ENCODE peak calls at places on chromosomes 3 and 15, in ten cellular contexts. E is lung, U is progenitor cell of endocrine pancreas, O is left ventricle myocardium inferior, X is PC-9, V is dorsolateral prefrontal cortex, G is WERI-Rb-1, P is IMR-90, Z is cardiac fibroblast, F is pancreas. Q is an unnamed sample.

GRCh38 chr3:160618878-160619277 is 53.5 kb upstream of the KPNA4 start:
- DNase-seq in E (no peak), U (no peak), O (no peak), X (no peak), V (no peak), G (no peak), P (peak), Z (no peak), F (no peak), Q (no peak)

GRCh38 chr15:50353251-50353998 is 1.6 kb downstream of the GABPB1 start:
- DNase-seq in E (no peak), U (no peak), O (no peak), X (peak), V (no peak), G (no peak), P (peak), Z (peak), F (no peak), Q (peak)

GRCh38 chr15:80437492-80437891 is 33.3 kb downstream of the ARNT2 start:
- DNase-seq in E (no peak), U (no peak), O (no peak), X (peak), V (no peak), G (no peak), P (peak), Z (no peak), F (no peak), Q (no peak)

GRCh38 chr3:114213669-114214541 is 23.5 kb downstream of the ZNF80 start:
- DNase-seq in E (no peak), U (no peak), O (no peak), X (peak), V (no peak), G (no peak), P (peak), Z (peak), F (no peak), Q (peak)

GRCh38 chr3:117903226-117903625 is 1131.4 kb downstream of the IGSF11 start:
- DNase-seq in E (no peak), U (no peak), O (no peak), X (no peak), V (no peak), G (no peak), P (peak), Z (peak), F (no peak), Q (peak)

GRCh38 chr3:69822501-69822900 is 83.2 kb downstream of the MITF start:
- DNase-seq in E (no peak), U (no peak), O (no peak), X (no peak), V (no peak), G (no peak), P (no peak), Z (no peak), F (no peak), Q (peak)

GRCh38 chr3:164332856-164333802 is 745.2 kb downstream of the SI start:
- DNase-seq in E (no peak), U (no peak), O (no peak), X (no peak), V (no peak), G (peak), P (no peak), Z (peak), F (no peak), Q (no peak)

GRCh38 chr3:24237971-24238767 is 256.5 kb downstream of the THRB start:
- DNase-seq in E (peak), U (peak), O (no peak), X (peak), V (no peak), G (peak), P (peak), Z (peak), F (no peak), Q (peak)

GRCh38 chr3:195266428-195266827 is 4.5 kb downstream of the XXYLT1 start:
- DNase-seq in E (no peak), U (no peak), O (no peak), X (no peak), V (no peak), G (no peak), P (no peak), Z (no peak), F (no peak), Q (no peak)

GRCh38 chr3:43217633-43218032 is 68.7 kb upstream of the SNRK start:
- DNase-seq in E (no peak), U (no peak), O (no peak), X (no peak), V (no peak), G (no peak), P (peak), Z (no peak), F (no peak), Q (peak)

GRCh38 chr3:129409541-129409940 is 18.9 kb downstream of the EFCAB12 start:
- DNase-seq in E (no peak), U (no peak), O (no peak), X (no peak), V (no peak), G (no peak), P (peak), Z (peak), F (no peak), Q (no peak)

GRCh38 chr3:65331730-65332129 is 643.9 kb upstream of the ADAMTS9 start:
- DNase-seq in E (no peak), U (no peak), O (no peak), X (peak), V (no peak), G (no peak), P (no peak), Z (no peak), F (no peak), Q (no peak)

GRCh38 chr15:41691471-41691870 is 31.3 kb downstream of the MGA start:
- DNase-seq in E (no peak), U (no peak), O (no peak), X (no peak), V (no peak), G (no peak), P (no peak), Z (peak), F (no peak), Q (no peak)

GRCh38 chr3:115381931-115382330 is 234.8 kb upstream of the ZBTB20 start:
- DNase-seq in E (no peak), U (no peak), O (no peak), X (no peak), V (no peak), G (no peak), P (no peak), Z (no peak), F (no peak), Q (no peak)

GRCh38 chr15:85312486-85312885 is 67.9 kb upstream of the AKAP13 start:
- DNase-seq in E (no peak), U (no peak), O (no peak), X (no peak), V (no peak), G (peak), P (peak), Z (peak), F (no peak), Q (no peak)

GRCh38 chr3:38662544-38662943 is 13.1 kb upstream of the SCN5A start:
- DNase-seq in E (no peak), U (no peak), O (no peak), X (peak), V (no peak), G (peak), P (peak), Z (peak), F (no peak), Q (no peak)

GRCh38 chr3:123712077-123712860 is 127.4 kb upstream of the HACD2 start:
- DNase-seq in E (no peak), U (no peak), O (no peak), X (no peak), V (no peak), G (no peak), P (no peak), Z (peak), F (no peak), Q (no peak)

GRCh38 chr3:69090021-69090420 is 5.3 kb downstream of the ARL6IP5 start:
- DNase-seq in E (no peak), U (no peak), O (no peak), X (peak), V (no peak), G (no peak), P (peak), Z (peak), F (no peak), Q (peak)

GRCh38 chr3:195421410-195421809 is 21.4 kb downstream of the ACAP2 start:
- DNase-seq in E (no peak), U (no peak), O (no peak), X (no peak), V (no peak), G (no peak), P (peak), Z (no peak), F (no peak), Q (no peak)

GRCh38 chr3:173173652-173174051 is 32.6 kb upstream of the SPATA16 start:
- DNase-seq in E (no peak), U (no peak), O (no peak), X (no peak), V (no peak), G (no peak), P (no peak), Z (no peak), F (no peak), Q (no peak)

GRCh38 chr3:61420136-61420759 is 141.1 kb upstream of the PTPRG start:
- DNase-seq in E (no peak), U (no peak), O (no peak), X (no peak), V (no peak), G (no peak), P (no peak), Z (no peak), F (no peak), Q (no peak)

GRCh38 chr3:115321396-115321795 is 174.3 kb upstream of the ZBTB20 start:
- DNase-seq in E (no peak), U (no peak), O (no peak), X (no peak), V (no peak), G (no peak), P (peak), Z (peak), F (no peak), Q (no peak)

GRCh38 chr15:87736401-87736800 is 520.1 kb downstream of the NTRK3 start:
- DNase-seq in E (no peak), U (no peak), O (no peak), X (no peak), V (no peak), G (no peak), P (peak), Z (no peak), F (no peak), Q (no peak)

GRCh38 chr3:130539005-130539404 is 22.0 kb downstream of the COL6A6 start:
- DNase-seq in E (peak), U (no peak), O (no peak), X (no peak), V (peak), G (peak), P (peak), Z (peak), F (peak), Q (peak)

GRCh38 chr3:124650798-124651197 is 79.5 kb upstream of the UMPS start:
- DNase-seq in E (no peak), U (no peak), O (no peak), X (no peak), V (no peak), G (no peak), P (no peak), Z (no peak), F (no peak), Q (no peak)

GRCh38 chr15:40796508-40796907 is 10.4 kb upstream of the ZFYVE19 start:
- DNase-seq in E (no peak), U (no peak), O (no peak), X (no peak), V (no peak), G (no peak), P (no peak), Z (no peak), F (no peak), Q (no peak)

GRCh38 chr3:94862703-94863102 is 799.8 kb downstream of the NSUN3 start:
- DNase-seq in E (no peak), U (no peak), O (no peak), X (no peak), V (no peak), G (peak), P (no peak), Z (peak), F (no peak), Q (no peak)

GRCh38 chr3:129230311-129231019 is 18.9 kb upstream of the COPG1 start:
- DNase-seq in E (no peak), U (no peak), O (no peak), X (peak), V (no peak), G (no peak), P (peak), Z (peak), F (no peak), Q (no peak)

GRCh38 chr15:89248584-89248983 is 4.8 kb downstream of the FANCI start:
- DNase-seq in E (no peak), U (no peak), O (no peak), X (no peak), V (no peak), G (no peak), P (no peak), Z (no peak), F (no peak), Q (no peak)

GRCh38 chr15:89244512-89244869 is 712 bp downstream of the FANCI start:
- DNase-seq in E (no peak), U (no peak), O (no peak), X (no peak), V (no peak), G (no peak), P (peak), Z (no peak), F (no peak), Q (no peak)

GRCh38 chr15:89247441-89247840 is 3.7 kb downstream of the FANCI start:
- DNase-seq in E (no peak), U (no peak), O (no peak), X (no peak), V (no peak), G (no peak), P (no peak), Z (peak), F (no peak), Q (no peak)

GRCh38 chr15:89243046-89243690 is 611 bp upstream of the FANCI start:
- DNase-seq in E (no peak), U (no peak), O (no peak), X (no peak), V (no peak), G (no peak), P (peak), Z (peak), F (no peak), Q (no peak)

DNA sequence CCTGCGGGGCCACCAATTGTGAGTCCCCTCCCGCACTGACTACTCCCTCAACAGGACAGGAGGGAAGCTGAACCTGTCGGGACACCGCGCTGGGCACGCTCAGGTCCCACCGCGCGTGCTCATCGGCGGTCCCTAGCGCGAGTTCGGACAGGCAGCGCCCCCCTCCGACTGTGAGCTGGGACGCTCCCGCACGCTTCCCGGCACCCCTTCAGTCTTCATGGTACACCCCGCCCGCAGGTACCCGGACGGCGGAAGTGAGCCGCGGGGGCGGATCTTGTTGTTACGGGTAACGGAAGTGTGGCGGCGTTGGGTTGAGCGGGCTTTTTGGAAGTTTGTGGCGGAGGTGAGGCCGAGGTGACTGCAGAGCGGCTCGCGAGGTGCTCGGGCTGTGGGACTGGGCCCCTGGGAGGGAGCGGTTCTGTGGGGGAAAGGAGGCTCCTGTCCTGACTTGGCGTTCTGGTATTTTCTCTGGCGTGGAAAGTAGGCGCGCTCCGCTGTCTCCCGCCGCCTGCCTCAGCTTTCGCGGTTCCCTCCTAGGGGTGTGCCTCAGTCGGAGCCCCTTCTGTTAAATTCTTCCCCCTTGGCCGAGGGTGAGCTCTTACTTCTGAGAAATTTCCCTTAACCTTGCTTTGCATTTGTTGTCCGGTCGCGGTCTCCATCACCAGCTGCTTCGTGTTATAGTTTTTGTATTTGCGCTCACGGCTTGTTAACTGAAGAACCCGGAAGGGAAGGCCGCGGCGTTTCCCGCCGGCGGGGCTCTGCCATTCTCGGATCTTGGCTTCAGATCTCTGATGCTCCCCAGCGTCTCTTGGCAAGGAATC is at the start of gene FANCI:
- DNase-seq in E (peak), U (peak), O (peak), X (peak), V (peak), G (peak), P (peak), Z (peak), F (peak), Q (peak)
- TF ChIP-seq CTCF in E (peak), U (peak), O (peak), X (peak), V (peak), G (peak), P (peak), Z (peak), F (peak), Q (peak)

GRCh38 chr3:48656061-48656840 is 6.4 kb downstream of the CELSR3 start:
- DNase-seq in E (peak), U (peak), O (peak), X (no peak), V (peak), G (no peak), P (peak), Z (peak), F (peak), Q (no peak)
- TF ChIP-seq CTCF in E (peak), U (peak), O (peak), X (no peak), V (peak), G (no peak), P (peak), Z (no peak), F (peak), Q (peak)

GRCh38 chr15:63086967-63087366 is 34.7 kb upstream of the LACTB start:
- DNase-seq in E (no peak), U (no peak), O (no peak), X (no peak), V (no peak), G (no peak), P (no peak), Z (no peak), F (no peak), Q (no peak)

GRCh38 chr15:63090502-63091286 is 31.0 kb upstream of the LACTB start:
- DNase-seq in E (no peak), U (no peak), O (no peak), X (no peak), V (no peak), G (no peak), P (no peak), Z (no peak), F (no peak), Q (no peak)

GRCh38 chr15:63091679-63092078 is 30.0 kb upstream of the LACTB start:
- DNase-seq in E (no peak), U (no peak), O (no peak), X (no peak), V (no peak), G (no peak), P (no peak), Z (no peak), F (no peak), Q (no peak)

GRCh38 chr15:63088532-63089245 is 33.0 kb upstream of the LACTB start:
- DNase-seq in E (no peak), U (no peak), O (no peak), X (no peak), V (no peak), G (no peak), P (no peak), Z (no peak), F (no peak), Q (no peak)

GRCh38 chr15:63089260-63090043 is 32.2 kb upstream of the LACTB start:
- DNase-seq in E (no peak), U (no peak), O (peak), X (no peak), V (no peak), G (peak), P (peak), Z (peak), F (no peak), Q (peak)
- TF ChIP-seq CTCF in E (no peak), U (no peak), O (no peak), X (no peak), V (no peak), G (no peak), P (no peak), Z (no peak), F (no peak), Q (no peak)

GRCh38 chr15:59688383-59688887 is 685 bp downstream of the BNIP2 start:
- DNase-seq in E (peak), U (no peak), O (no peak), X (peak), V (no peak), G (no peak), P (peak), Z (peak), F (no peak), Q (no peak)
- TF ChIP-seq CTCF in E (no peak), U (no peak), O (no peak), X (no peak), V (no peak), G (no peak), P (no peak), Z (no peak), F (no peak), Q (no peak)

GRCh38 chr3:139541898-139542288 is 2.4 kb upstream of the RBP1 start:
- DNase-seq in E (no peak), U (no peak), O (no peak), X (no peak), V (no peak), G (no peak), P (no peak), Z (no peak), F (no peak), Q (no peak)
- TF ChIP-seq CTCF in E (no peak), U (no peak), O (no peak), X (no peak), V (no peak), G (no peak), P (no peak), Z (no peak), F (no peak), Q (no peak)

DNA sequence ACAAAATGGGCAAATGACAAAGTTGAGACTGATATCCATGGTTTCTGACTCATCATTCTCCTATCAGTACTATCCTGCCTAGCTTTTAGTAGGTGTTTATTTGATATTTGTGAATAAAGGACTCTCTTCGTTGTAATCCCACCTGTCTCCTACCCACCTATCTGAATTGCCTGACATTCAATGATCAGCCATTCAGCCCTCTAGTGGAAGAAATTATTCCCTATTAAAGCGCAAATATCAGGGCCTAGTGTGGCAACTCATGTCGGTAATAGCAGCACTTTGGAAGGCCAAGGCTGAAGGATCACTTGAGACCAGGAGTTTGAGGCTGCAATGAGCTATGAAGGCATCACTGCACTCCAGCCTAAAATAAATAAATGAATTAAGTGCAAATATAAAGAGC is 195.7 kb upstream of the SETMAR start:
- DNase-seq in E (no peak), U (no peak), O (no peak), X (no peak), V (no peak), G (no peak), P (no peak), Z (no peak), F (no peak), Q (no peak)
- TF ChIP-seq CTCF in E (no peak), U (peak), O (no peak), X (no peak), V (no peak), G (peak), P (no peak), Z (no peak), F (no peak), Q (no peak)

DNA sequence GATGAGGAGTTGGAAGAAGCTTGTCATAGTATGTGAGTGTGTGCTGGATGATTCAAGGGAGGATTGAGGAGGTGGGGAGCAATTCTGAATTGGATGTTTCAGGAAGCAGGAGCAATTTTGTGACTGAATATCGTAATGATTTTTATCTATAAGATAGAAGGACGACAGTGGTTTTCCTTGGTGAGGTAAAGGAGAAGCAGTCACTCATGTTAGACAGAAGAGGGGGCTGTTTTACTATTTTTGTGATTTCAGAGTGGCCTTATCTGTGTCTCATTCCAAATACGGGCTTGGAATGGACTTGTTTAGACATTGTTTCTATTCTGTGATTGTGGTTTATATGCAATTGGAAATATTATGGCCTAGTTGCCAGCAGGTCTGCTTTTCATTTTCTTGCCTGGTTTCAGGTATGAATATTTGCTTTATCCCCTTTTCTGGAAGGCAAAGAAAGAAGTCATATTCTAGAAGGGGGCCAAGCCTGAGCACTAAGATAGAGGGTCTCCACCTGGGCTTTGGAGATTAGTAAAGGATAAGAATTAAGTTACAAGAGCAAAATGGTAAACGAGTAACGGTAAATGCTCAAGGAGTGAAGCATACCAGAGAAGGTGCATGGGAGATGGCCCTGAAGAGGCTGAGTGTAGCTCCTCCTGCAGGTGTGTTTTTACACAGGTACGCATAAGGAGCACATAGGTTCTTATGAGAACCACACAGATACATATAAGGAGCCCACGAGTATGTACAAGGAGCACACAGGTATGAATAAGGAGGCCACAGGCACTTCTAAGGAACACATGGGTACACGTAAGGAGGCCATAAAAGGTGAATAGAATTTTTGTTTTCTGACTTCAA is 124.6 kb upstream of the KCNAB1 start:
- DNase-seq in E (no peak), U (no peak), O (no peak), X (peak), V (no peak), G (no peak), P (peak), Z (peak), F (no peak), Q (peak)
- TF ChIP-seq CTCF in E (no peak), U (peak), O (peak), X (peak), V (peak), G (peak), P (peak), Z (peak), F (peak), Q (peak)